ENCODE peak calls at places on chromosomes 11 and 22, in nine cellular contexts. P, Q, O, C, L, H, I, S and R are unnamed samples.

GRCh38 chr22:37308385-37309200 is 26.3 kb downstream of the CYTH4 start:
- DNase-seq in P (no peak), Q (no peak), O (no peak), C (no peak), L (no peak), H (no peak), I (no peak), S (no peak), R (no peak)

GRCh38 chr11:1640076-1640946 is 10.7 kb downstream of the KRTAP5-5 start:
- DNase-seq in P (no peak), Q (no peak), O (peak), C (no peak), L (peak), H (no peak), I (peak), S (no peak), R (no peak)

GRCh38 chr22:50318698-50319411 is 8.0 kb downstream of the DENND6B start:
- DNase-seq in P (no peak), Q (no peak), O (no peak), C (no peak), L (no peak), H (no peak), I (no peak), S (no peak), R (no peak)

GRCh38 chr11:69443968-69444364 is 37.5 kb upstream of the LINC01488 start:
- DNase-seq in P (no peak), Q (peak), O (peak), C (no peak), L (no peak), H (no peak), I (no peak), S (peak), R (no peak)

GRCh38 chr11:81975261-81975900 is 758.3 kb downstream of the FAM181B start:
- DNase-seq in P (no peak), Q (no peak), O (no peak), C (no peak), L (peak), H (no peak), I (no peak), S (no peak), R (no peak)

GRCh38 chr11:69671734-69672465 is 3.3 kb downstream of the LTO1 start:
- DNase-seq in P (no peak), Q (no peak), O (no peak), C (no peak), L (no peak), H (no peak), I (no peak), S (no peak), R (no peak)

GRCh38 chr11:84788220-84788619 is 838.9 kb downstream of the DLG2 start:
- DNase-seq in P (no peak), Q (peak), O (no peak), C (no peak), L (peak), H (no peak), I (no peak), S (no peak), R (no peak)

GRCh38 chr22:29072979-29073617 is at the start of gene KREMEN1:
- DNase-seq in P (no peak), Q (no peak), O (peak), C (no peak), L (no peak), H (no peak), I (no peak), S (no peak), R (no peak)

GRCh38 chr11:114321621-114322257 is 25.5 kb downstream of the NNMT start:
- DNase-seq in P (peak), Q (peak), O (no peak), C (no peak), L (peak), H (peak), I (no peak), S (peak), R (peak)

GRCh38 chr22:40345801-40346177 is 511 bp upstream of the ADSL start:
- DNase-seq in P (no peak), Q (peak), O (no peak), C (no peak), L (peak), H (no peak), I (no peak), S (no peak), R (no peak)

GRCh38 chr22:37972527-37972926 is 11.8 kb downstream of the SOX10 start:
- DNase-seq in P (no peak), Q (no peak), O (no peak), C (no peak), L (no peak), H (no peak), I (no peak), S (no peak), R (no peak)

GRCh38 chr11:74533421-74533820 is 39.9 kb upstream of the LIPT2 start:
- DNase-seq in P (no peak), Q (no peak), O (no peak), C (no peak), L (no peak), H (no peak), I (no peak), S (no peak), R (no peak)

GRCh38 chr22:33919591-33920501 is at the start of gene LARGE1:
- DNase-seq in P (peak), Q (peak), O (peak), C (no peak), L (peak), H (peak), I (peak), S (peak), R (no peak)

GRCh38 chr11:76152086-76152658 is 54.1 kb downstream of the WNT11 start:
- DNase-seq in P (peak), Q (peak), O (peak), C (peak), L (peak), H (peak), I (peak), S (peak), R (peak)

GRCh38 chr11:134332189-134332631 is 422 bp downstream of the GLB1L2 start:
- DNase-seq in P (no peak), Q (no peak), O (no peak), C (no peak), L (no peak), H (no peak), I (peak), S (no peak), R (no peak)
- H3K27ac ChIP-seq in P (no peak), Q (no peak), O (no peak), C (peak), L (no peak), H (no peak), I (no peak), S (no peak), R (no peak)

DNA sequence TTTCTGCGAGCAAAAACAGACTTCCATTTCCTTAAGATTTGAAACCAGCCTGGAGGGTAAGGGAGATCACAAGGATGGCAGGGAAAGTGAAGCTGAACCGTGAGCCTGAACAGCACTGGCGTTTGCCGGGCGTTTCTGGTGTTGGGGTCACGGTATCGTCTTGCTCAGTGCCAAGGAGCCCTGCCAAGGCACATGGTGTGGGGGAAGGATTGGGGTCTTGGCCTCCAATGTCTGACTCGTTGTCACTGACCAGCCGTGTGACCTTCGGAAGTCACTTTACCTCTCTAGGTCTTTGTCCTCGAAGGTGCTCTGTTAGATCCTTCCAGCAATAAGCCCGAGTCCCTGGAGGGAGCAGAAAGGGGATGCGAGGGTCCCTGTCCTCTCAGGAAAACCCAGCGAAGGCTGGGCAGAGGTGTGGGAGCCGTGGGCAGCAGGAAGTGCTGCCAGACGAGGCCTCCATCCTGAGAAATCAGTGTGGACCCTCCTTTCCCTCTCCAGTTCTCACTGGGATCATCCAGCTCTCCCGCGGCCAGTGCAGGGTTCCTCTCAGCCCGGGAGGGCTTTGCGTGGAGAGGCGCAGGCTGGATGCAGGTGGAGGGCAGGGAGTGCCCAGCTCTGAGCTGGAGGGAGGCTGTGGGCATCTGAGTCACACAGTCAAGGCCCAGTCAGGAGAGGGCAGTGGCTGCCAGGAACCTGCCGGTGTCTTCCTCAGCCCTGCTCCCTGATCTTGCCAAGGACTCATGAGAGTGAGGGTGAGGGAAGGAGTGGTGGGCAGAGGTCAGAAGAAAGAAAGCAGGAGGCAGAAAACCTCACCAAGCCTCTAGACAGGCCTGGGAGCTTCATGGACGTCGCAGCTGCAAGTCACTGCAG is 18.9 kb downstream of the TOM1 start:
- DNase-seq in P (no peak), Q (no peak), O (no peak), C (no peak), L (no peak), H (no peak), I (no peak), S (no peak), R (no peak)
- H3K27ac ChIP-seq in P (peak), Q (no peak), O (no peak), C (no peak), L (no peak), H (no peak), I (no peak), S (no peak), R (no peak)

GRCh38 chr11:35118906-35119305 is 20.1 kb upstream of the CD44 start:
- DNase-seq in P (no peak), Q (no peak), O (no peak), C (no peak), L (no peak), H (no peak), I (no peak), S (no peak), R (no peak)

GRCh38 chr11:35115688-35116030 is 23.3 kb upstream of the CD44 start:
- DNase-seq in P (no peak), Q (peak), O (no peak), C (no peak), L (peak), H (no peak), I (no peak), S (no peak), R (no peak)

GRCh38 chr11:35116762-35117588 is 22.0 kb upstream of the CD44 start:
- DNase-seq in P (no peak), Q (no peak), O (no peak), C (no peak), L (no peak), H (no peak), I (no peak), S (peak), R (no peak)

GRCh38 chr11:35114901-35115687 is 23.9 kb upstream of the CD44 start:
- DNase-seq in P (no peak), Q (no peak), O (no peak), C (no peak), L (no peak), H (no peak), I (no peak), S (no peak), R (no peak)

DNA sequence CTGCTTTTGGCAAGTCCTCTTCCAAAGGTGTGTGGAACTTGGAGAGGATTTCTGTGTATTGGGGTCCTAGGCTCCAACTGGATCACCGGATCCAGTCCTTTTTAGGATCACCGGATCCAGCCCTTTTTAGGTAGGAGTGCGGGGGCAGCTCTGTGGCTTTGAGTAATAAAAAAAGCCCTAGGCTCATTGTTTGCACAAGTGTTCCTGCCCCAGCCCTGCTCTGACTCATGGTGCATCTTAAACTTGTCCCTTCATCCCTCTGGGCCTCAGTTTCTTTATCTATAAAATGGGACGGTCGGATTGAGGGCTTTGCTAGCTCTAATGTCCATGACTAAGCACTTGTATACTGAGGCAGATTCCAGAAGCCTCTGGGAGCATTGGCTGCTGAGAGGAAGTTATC is 22.7 kb upstream of the CD44 start:
- DNase-seq in P (no peak), Q (peak), O (no peak), C (no peak), L (peak), H (no peak), I (no peak), S (no peak), R (no peak)
- H3K27ac ChIP-seq in P (no peak), Q (no peak), O (no peak), C (no peak), L (peak), H (peak), I (no peak), S (no peak), R (peak)

GRCh38 chr11:64800633-64801464 is 2.2 kb downstream of the MAP4K2 start:
- DNase-seq in P (no peak), Q (no peak), O (peak), C (no peak), L (no peak), H (no peak), I (no peak), S (no peak), R (no peak)

GRCh38 chr11:64802370-64803162 is 448 bp downstream of the MAP4K2 start:
- DNase-seq in P (no peak), Q (no peak), O (no peak), C (no peak), L (no peak), H (peak), I (peak), S (no peak), R (no peak)

GRCh38 chr11:64803163-64803845 is at the start of gene MAP4K2:
- DNase-seq in P (peak), Q (peak), O (peak), C (peak), L (peak), H (peak), I (peak), S (peak), R (peak)

GRCh38 chr11:64799925-64800632 is 2.9 kb downstream of the MAP4K2 start:
- DNase-seq in P (no peak), Q (no peak), O (no peak), C (no peak), L (no peak), H (no peak), I (no peak), S (no peak), R (no peak)

GRCh38 chr11:64801591-64802369 is 1.2 kb downstream of the MAP4K2 start:
- DNase-seq in P (no peak), Q (no peak), O (peak), C (no peak), L (no peak), H (no peak), I (no peak), S (no peak), R (no peak)
- H3K27ac ChIP-seq in P (peak), Q (no peak), O (peak), C (peak), L (no peak), H (peak), I (no peak), S (no peak), R (no peak)

GRCh38 chr11:116567721-116568242 is 205.0 kb downstream of the BUD13 start:
- DNase-seq in P (no peak), Q (no peak), O (no peak), C (no peak), L (no peak), H (no peak), I (no peak), S (no peak), R (no peak)
- H3K27ac ChIP-seq in P (no peak), Q (no peak), O (no peak), C (no peak), L (no peak), H (no peak), I (no peak), S (no peak), R (no peak)